ENCODE peak calls at places on chromosomes 7 and 10, in ten cellular contexts. One of them, this sample, is unnamed.

GRCh38 chr7:155377837-155378579 is 79.9 kb upstream of the EN2 start:
- DNase-seq in left lung: no peak
- DNase-seq in Kasumi-1: no peak
- DNase-seq in skeletal muscle cell: no peak
- DNase-seq in progenitor cell of endocrine pancreas: no peak
- DNase-seq in stimulated activated effector memory CD8-positive, alpha-beta T cell treated with anti-CD3 and anti-CD28 coated beads, Interleukin-12 subunit alpha, Interleukin-12 subunit beta, amount 100 ng/mL, for 72 hours: no peak
- DNase-seq in transverse colon: peak; percentile 22
- DNase-seq in NCI-H1417 treated with DMSO at 0.1 percent for 48 hours: no peak
- DNase-seq in T-helper 2 cell: no peak
- DNase-seq in MV-4-11: no peak
- DNase-seq in this sample: no peak

GRCh38 chr10:24425151-24425550 is 216.2 kb downstream of the KIAA1217 start:
- DNase-seq in left lung: no peak
- DNase-seq in Kasumi-1: no peak
- DNase-seq in skeletal muscle cell: no peak
- DNase-seq in progenitor cell of endocrine pancreas: no peak
- DNase-seq in stimulated activated effector memory CD8-positive, alpha-beta T cell treated with anti-CD3 and anti-CD28 coated beads, Interleukin-12 subunit alpha, Interleukin-12 subunit beta, amount 100 ng/mL, for 72 hours: no peak
- DNase-seq in transverse colon: no peak
- DNase-seq in NCI-H1417 treated with DMSO at 0.1 percent for 48 hours: no peak
- DNase-seq in T-helper 2 cell: no peak
- DNase-seq in MV-4-11: no peak
- DNase-seq in this sample: no peak

GRCh38 chr10:34907743-34908425 is 92.8 kb upstream of the PARD3 start:
- DNase-seq in left lung: no peak
- DNase-seq in Kasumi-1: no peak
- DNase-seq in skeletal muscle cell: no peak
- DNase-seq in progenitor cell of endocrine pancreas: no peak
- DNase-seq in stimulated activated effector memory CD8-positive, alpha-beta T cell treated with anti-CD3 and anti-CD28 coated beads, Interleukin-12 subunit alpha, Interleukin-12 subunit beta, amount 100 ng/mL, for 72 hours: no peak
- DNase-seq in transverse colon: no peak
- DNase-seq in NCI-H1417 treated with DMSO at 0.1 percent for 48 hours: no peak
- DNase-seq in T-helper 2 cell: no peak
- DNase-seq in MV-4-11: no peak
- DNase-seq in this sample: no peak

GRCh38 chr7:84981038-84981601 is 205.7 kb downstream of the SEMA3D start:
- DNase-seq in left lung: no peak
- DNase-seq in Kasumi-1: no peak
- DNase-seq in skeletal muscle cell: no peak
- DNase-seq in progenitor cell of endocrine pancreas: no peak
- DNase-seq in stimulated activated effector memory CD8-positive, alpha-beta T cell treated with anti-CD3 and anti-CD28 coated beads, Interleukin-12 subunit alpha, Interleukin-12 subunit beta, amount 100 ng/mL, for 72 hours: no peak
- DNase-seq in transverse colon: no peak
- DNase-seq in NCI-H1417 treated with DMSO at 0.1 percent for 48 hours: no peak
- DNase-seq in T-helper 2 cell: no peak
- DNase-seq in MV-4-11: no peak
- DNase-seq in this sample: no peak

GRCh38 chr10:101040061-101040460 is 9.0 kb downstream of the SFXN3 start:
- DNase-seq in left lung: no peak
- DNase-seq in Kasumi-1: no peak
- DNase-seq in skeletal muscle cell: no peak
- DNase-seq in progenitor cell of endocrine pancreas: no peak
- DNase-seq in stimulated activated effector memory CD8-positive, alpha-beta T cell treated with anti-CD3 and anti-CD28 coated beads, Interleukin-12 subunit alpha, Interleukin-12 subunit beta, amount 100 ng/mL, for 72 hours: no peak
- DNase-seq in transverse colon: no peak
- DNase-seq in NCI-H1417 treated with DMSO at 0.1 percent for 48 hours: no peak
- DNase-seq in T-helper 2 cell: no peak
- DNase-seq in MV-4-11: no peak
- DNase-seq in this sample: no peak

GRCh38 chr10:61902448-61903183 is 1.1 kb downstream of the ARID5B start:
- DNase-seq in left lung: peak; percentile 64
- DNase-seq in Kasumi-1: peak; percentile 91
- DNase-seq in skeletal muscle cell: no peak
- DNase-seq in progenitor cell of endocrine pancreas: no peak
- DNase-seq in stimulated activated effector memory CD8-positive, alpha-beta T cell treated with anti-CD3 and anti-CD28 coated beads, Interleukin-12 subunit alpha, Interleukin-12 subunit beta, amount 100 ng/mL, for 72 hours: peak; percentile 74
- DNase-seq in transverse colon: peak; percentile 64
- DNase-seq in NCI-H1417 treated with DMSO at 0.1 percent for 48 hours: no peak
- DNase-seq in T-helper 2 cell: peak; percentile 63
- DNase-seq in MV-4-11: peak; percentile 54
- DNase-seq in this sample: peak; percentile 55

GRCh38 chr10:124338276-124338915 is 80.3 kb downstream of the OAT start:
- DNase-seq in left lung: no peak
- DNase-seq in Kasumi-1: peak; percentile 33
- DNase-seq in skeletal muscle cell: no peak
- DNase-seq in progenitor cell of endocrine pancreas: no peak
- DNase-seq in stimulated activated effector memory CD8-positive, alpha-beta T cell treated with anti-CD3 and anti-CD28 coated beads, Interleukin-12 subunit alpha, Interleukin-12 subunit beta, amount 100 ng/mL, for 72 hours: no peak
- DNase-seq in transverse colon: no peak
- DNase-seq in NCI-H1417 treated with DMSO at 0.1 percent for 48 hours: no peak
- DNase-seq in T-helper 2 cell: no peak
- DNase-seq in MV-4-11: no peak
- DNase-seq in this sample: no peak

GRCh38 chr7:332646-333398 is 42.9 kb downstream of the FOXL3 start:
- DNase-seq in left lung: peak; percentile 76
- DNase-seq in Kasumi-1: peak; percentile 25
- DNase-seq in skeletal muscle cell: no peak
- DNase-seq in progenitor cell of endocrine pancreas: peak; percentile 84
- DNase-seq in stimulated activated effector memory CD8-positive, alpha-beta T cell treated with anti-CD3 and anti-CD28 coated beads, Interleukin-12 subunit alpha, Interleukin-12 subunit beta, amount 100 ng/mL, for 72 hours: peak; percentile 90
- DNase-seq in transverse colon: peak; percentile 90
- DNase-seq in NCI-H1417 treated with DMSO at 0.1 percent for 48 hours: no peak
- DNase-seq in T-helper 2 cell: peak; percentile 82
- DNase-seq in MV-4-11: peak; percentile 9
- DNase-seq in this sample: peak; percentile 84

GRCh38 chr7:115679976-115680375 is 350.6 kb downstream of the TFEC start:
- DNase-seq in left lung: no peak
- DNase-seq in Kasumi-1: peak; percentile 79
- DNase-seq in skeletal muscle cell: no peak
- DNase-seq in progenitor cell of endocrine pancreas: no peak
- DNase-seq in stimulated activated effector memory CD8-positive, alpha-beta T cell treated with anti-CD3 and anti-CD28 coated beads, Interleukin-12 subunit alpha, Interleukin-12 subunit beta, amount 100 ng/mL, for 72 hours: no peak
- DNase-seq in transverse colon: peak; percentile 10
- DNase-seq in NCI-H1417 treated with DMSO at 0.1 percent for 48 hours: no peak
- DNase-seq in T-helper 2 cell: no peak
- DNase-seq in MV-4-11: peak; percentile 7
- DNase-seq in this sample: no peak

GRCh38 chr7:77434570-77434969 is 18.4 kb upstream of the GSAP start:
- DNase-seq in left lung: no peak
- DNase-seq in Kasumi-1: no peak
- DNase-seq in skeletal muscle cell: no peak
- DNase-seq in progenitor cell of endocrine pancreas: no peak
- DNase-seq in stimulated activated effector memory CD8-positive, alpha-beta T cell treated with anti-CD3 and anti-CD28 coated beads, Interleukin-12 subunit alpha, Interleukin-12 subunit beta, amount 100 ng/mL, for 72 hours: no peak
- DNase-seq in transverse colon: no peak
- DNase-seq in NCI-H1417 treated with DMSO at 0.1 percent for 48 hours: no peak
- DNase-seq in T-helper 2 cell: no peak
- DNase-seq in MV-4-11: no peak
- DNase-seq in this sample: no peak

GRCh38 chr10:78856421-78856820 is 212.3 kb upstream of the ZMIZ1 start:
- DNase-seq in left lung: no peak
- DNase-seq in Kasumi-1: no peak
- DNase-seq in skeletal muscle cell: no peak
- DNase-seq in progenitor cell of endocrine pancreas: no peak
- DNase-seq in stimulated activated effector memory CD8-positive, alpha-beta T cell treated with anti-CD3 and anti-CD28 coated beads, Interleukin-12 subunit alpha, Interleukin-12 subunit beta, amount 100 ng/mL, for 72 hours: no peak
- DNase-seq in transverse colon: no peak
- DNase-seq in NCI-H1417 treated with DMSO at 0.1 percent for 48 hours: no peak
- DNase-seq in T-helper 2 cell: no peak
- DNase-seq in MV-4-11: no peak
- DNase-seq in this sample: no peak

GRCh38 chr7:25831901-25832411 is 320.0 kb upstream of the NFE2L3 start:
- DNase-seq in left lung: no peak
- DNase-seq in Kasumi-1: no peak
- DNase-seq in skeletal muscle cell: no peak
- DNase-seq in progenitor cell of endocrine pancreas: no peak
- DNase-seq in stimulated activated effector memory CD8-positive, alpha-beta T cell treated with anti-CD3 and anti-CD28 coated beads, Interleukin-12 subunit alpha, Interleukin-12 subunit beta, amount 100 ng/mL, for 72 hours: no peak
- DNase-seq in transverse colon: no peak
- DNase-seq in NCI-H1417 treated with DMSO at 0.1 percent for 48 hours: no peak
- DNase-seq in T-helper 2 cell: no peak
- DNase-seq in MV-4-11: no peak
- DNase-seq in this sample: no peak

GRCh38 chr7:148898845-148899474 is 14.9 kb upstream of the EZH2 start:
- DNase-seq in left lung: no peak
- DNase-seq in Kasumi-1: no peak
- DNase-seq in skeletal muscle cell: no peak
- DNase-seq in progenitor cell of endocrine pancreas: no peak
- DNase-seq in stimulated activated effector memory CD8-positive, alpha-beta T cell treated with anti-CD3 and anti-CD28 coated beads, Interleukin-12 subunit alpha, Interleukin-12 subunit beta, amount 100 ng/mL, for 72 hours: no peak
- DNase-seq in transverse colon: no peak
- DNase-seq in NCI-H1417 treated with DMSO at 0.1 percent for 48 hours: no peak
- DNase-seq in T-helper 2 cell: no peak
- DNase-seq in MV-4-11: no peak
- DNase-seq in this sample: no peak

GRCh38 chr7:80681272-80681885 is 42.9 kb downstream of the CD36 start:
- DNase-seq in left lung: no peak
- DNase-seq in Kasumi-1: peak; percentile 60
- DNase-seq in skeletal muscle cell: no peak
- DNase-seq in progenitor cell of endocrine pancreas: no peak
- DNase-seq in stimulated activated effector memory CD8-positive, alpha-beta T cell treated with anti-CD3 and anti-CD28 coated beads, Interleukin-12 subunit alpha, Interleukin-12 subunit beta, amount 100 ng/mL, for 72 hours: no peak
- DNase-seq in transverse colon: no peak
- DNase-seq in NCI-H1417 treated with DMSO at 0.1 percent for 48 hours: no peak
- DNase-seq in T-helper 2 cell: no peak
- DNase-seq in MV-4-11: peak; percentile 54
- DNase-seq in this sample: peak; percentile 4

GRCh38 chr7:157405914-157406810 is 69.4 kb downstream of the DNAJB6 start:
- DNase-seq in left lung: no peak
- DNase-seq in Kasumi-1: no peak
- DNase-seq in skeletal muscle cell: no peak
- DNase-seq in progenitor cell of endocrine pancreas: no peak
- DNase-seq in stimulated activated effector memory CD8-positive, alpha-beta T cell treated with anti-CD3 and anti-CD28 coated beads, Interleukin-12 subunit alpha, Interleukin-12 subunit beta, amount 100 ng/mL, for 72 hours: no peak
- DNase-seq in transverse colon: no peak
- DNase-seq in NCI-H1417 treated with DMSO at 0.1 percent for 48 hours: no peak
- DNase-seq in T-helper 2 cell: no peak
- DNase-seq in MV-4-11: no peak
- DNase-seq in this sample: no peak

GRCh38 chr7:289209-289755 is 688 bp upstream of the FOXL3 start:
- DNase-seq in left lung: no peak
- DNase-seq in Kasumi-1: no peak
- DNase-seq in skeletal muscle cell: no peak
- DNase-seq in progenitor cell of endocrine pancreas: no peak
- DNase-seq in stimulated activated effector memory CD8-positive, alpha-beta T cell treated with anti-CD3 and anti-CD28 coated beads, Interleukin-12 subunit alpha, Interleukin-12 subunit beta, amount 100 ng/mL, for 72 hours: no peak
- DNase-seq in transverse colon: no peak
- DNase-seq in NCI-H1417 treated with DMSO at 0.1 percent for 48 hours: no peak
- DNase-seq in T-helper 2 cell: no peak
- DNase-seq in MV-4-11: no peak
- DNase-seq in this sample: no peak

GRCh38 chr10:94235470-94235869 is 127.3 kb downstream of the NOC3L start:
- DNase-seq in left lung: no peak
- DNase-seq in Kasumi-1: no peak
- DNase-seq in skeletal muscle cell: no peak
- DNase-seq in progenitor cell of endocrine pancreas: no peak
- DNase-seq in stimulated activated effector memory CD8-positive, alpha-beta T cell treated with anti-CD3 and anti-CD28 coated beads, Interleukin-12 subunit alpha, Interleukin-12 subunit beta, amount 100 ng/mL, for 72 hours: no peak
- DNase-seq in transverse colon: no peak
- DNase-seq in NCI-H1417 treated with DMSO at 0.1 percent for 48 hours: no peak
- DNase-seq in T-helper 2 cell: no peak
- DNase-seq in MV-4-11: no peak
- DNase-seq in this sample: no peak

GRCh38 chr10:128751284-128751683 is 625.1 kb upstream of the MKI67 start:
- DNase-seq in left lung: peak; percentile 56
- DNase-seq in Kasumi-1: no peak
- DNase-seq in skeletal muscle cell: peak; percentile 4
- DNase-seq in progenitor cell of endocrine pancreas: no peak
- DNase-seq in stimulated activated effector memory CD8-positive, alpha-beta T cell treated with anti-CD3 and anti-CD28 coated beads, Interleukin-12 subunit alpha, Interleukin-12 subunit beta, amount 100 ng/mL, for 72 hours: no peak
- DNase-seq in transverse colon: no peak
- DNase-seq in NCI-H1417 treated with DMSO at 0.1 percent for 48 hours: no peak
- DNase-seq in T-helper 2 cell: no peak
- DNase-seq in MV-4-11: no peak
- DNase-seq in this sample: no peak

GRCh38 chr10:3395487-3395886 is 222.9 kb upstream of the PITRM1 start:
- DNase-seq in left lung: no peak
- DNase-seq in Kasumi-1: no peak
- DNase-seq in skeletal muscle cell: no peak
- DNase-seq in progenitor cell of endocrine pancreas: no peak
- DNase-seq in stimulated activated effector memory CD8-positive, alpha-beta T cell treated with anti-CD3 and anti-CD28 coated beads, Interleukin-12 subunit alpha, Interleukin-12 subunit beta, amount 100 ng/mL, for 72 hours: no peak
- DNase-seq in transverse colon: no peak
- DNase-seq in NCI-H1417 treated with DMSO at 0.1 percent for 48 hours: no peak
- DNase-seq in T-helper 2 cell: no peak
- DNase-seq in MV-4-11: no peak
- DNase-seq in this sample: no peak

GRCh38 chr7:24821045-24821853 is 64.0 kb upstream of the GSDME start:
- DNase-seq in left lung: peak; percentile 77
- DNase-seq in Kasumi-1: peak; percentile 84
- DNase-seq in skeletal muscle cell: peak; percentile 90
- DNase-seq in progenitor cell of endocrine pancreas: no peak
- DNase-seq in stimulated activated effector memory CD8-positive, alpha-beta T cell treated with anti-CD3 and anti-CD28 coated beads, Interleukin-12 subunit alpha, Interleukin-12 subunit beta, amount 100 ng/mL, for 72 hours: peak; percentile 86
- DNase-seq in transverse colon: peak; percentile 84
- DNase-seq in NCI-H1417 treated with DMSO at 0.1 percent for 48 hours: no peak
- DNase-seq in T-helper 2 cell: peak; percentile 74
- DNase-seq in MV-4-11: peak; percentile 92
- DNase-seq in this sample: peak; percentile 61

GRCh38 chr10:101354584-101355070 is 662 bp downstream of the BTRC start:
- DNase-seq in left lung: no peak
- DNase-seq in Kasumi-1: peak; percentile 74
- DNase-seq in skeletal muscle cell: no peak
- DNase-seq in progenitor cell of endocrine pancreas: no peak
- DNase-seq in stimulated activated effector memory CD8-positive, alpha-beta T cell treated with anti-CD3 and anti-CD28 coated beads, Interleukin-12 subunit alpha, Interleukin-12 subunit beta, amount 100 ng/mL, for 72 hours: no peak
- DNase-seq in transverse colon: no peak
- DNase-seq in NCI-H1417 treated with DMSO at 0.1 percent for 48 hours: no peak
- DNase-seq in T-helper 2 cell: no peak
- DNase-seq in MV-4-11: no peak
- DNase-seq in this sample: no peak

GRCh38 chr10:13858709-13859108 is 271.9 kb downstream of the PRPF18 start:
- DNase-seq in left lung: no peak
- DNase-seq in Kasumi-1: no peak
- DNase-seq in skeletal muscle cell: no peak
- DNase-seq in progenitor cell of endocrine pancreas: no peak
- DNase-seq in stimulated activated effector memory CD8-positive, alpha-beta T cell treated with anti-CD3 and anti-CD28 coated beads, Interleukin-12 subunit alpha, Interleukin-12 subunit beta, amount 100 ng/mL, for 72 hours: no peak
- DNase-seq in transverse colon: no peak
- DNase-seq in NCI-H1417 treated with DMSO at 0.1 percent for 48 hours: no peak
- DNase-seq in T-helper 2 cell: no peak
- DNase-seq in MV-4-11: no peak
- DNase-seq in this sample: no peak

GRCh38 chr7:151425670-151426075 is 14.3 kb downstream of the CRYGN start:
- DNase-seq in left lung: peak; percentile 32
- DNase-seq in Kasumi-1: no peak
- DNase-seq in skeletal muscle cell: peak; percentile 67
- DNase-seq in progenitor cell of endocrine pancreas: no peak
- DNase-seq in stimulated activated effector memory CD8-positive, alpha-beta T cell treated with anti-CD3 and anti-CD28 coated beads, Interleukin-12 subunit alpha, Interleukin-12 subunit beta, amount 100 ng/mL, for 72 hours: no peak
- DNase-seq in transverse colon: no peak
- DNase-seq in NCI-H1417 treated with DMSO at 0.1 percent for 48 hours: no peak
- DNase-seq in T-helper 2 cell: no peak
- DNase-seq in MV-4-11: peak; percentile 25
- DNase-seq in this sample: no peak

GRCh38 chr10:230758-231157 is 95.5 kb downstream of the ZMYND11 start:
- DNase-seq in left lung: no peak
- DNase-seq in Kasumi-1: peak; percentile 85
- DNase-seq in skeletal muscle cell: no peak
- DNase-seq in progenitor cell of endocrine pancreas: no peak
- DNase-seq in stimulated activated effector memory CD8-positive, alpha-beta T cell treated with anti-CD3 and anti-CD28 coated beads, Interleukin-12 subunit alpha, Interleukin-12 subunit beta, amount 100 ng/mL, for 72 hours: no peak
- DNase-seq in transverse colon: no peak
- DNase-seq in NCI-H1417 treated with DMSO at 0.1 percent for 48 hours: no peak
- DNase-seq in T-helper 2 cell: no peak
- DNase-seq in MV-4-11: no peak
- DNase-seq in this sample: no peak